ENCODE peak calls at places on chromosome 16, in ten cellular contexts. K is vagina, H is ovary, J is left ventricle myocardium inferior, C is ascending aorta, V is fibroblast of lung, F is AG04450, N is psoas muscle, B is uterus, M is tibial artery. E is an unnamed sample.

GRCh38 chr16:66365588-66365987 is 903 bp upstream of the CDH5 start:
- DNase-seq in K (no peak), H (peak; percentile 71), J (peak; percentile 69), C (no peak), V (peak; percentile 50), F (no peak), N (peak; percentile 71), B (peak; percentile 39), M (peak; percentile 79), E (no peak)

GRCh38 chr16:53220585-53220984 is 165.8 kb downstream of the CHD9 start:
- DNase-seq in K (no peak), H (no peak), J (no peak), C (no peak), V (no peak), F (no peak), N (no peak), B (no peak), M (no peak), E (no peak)

GRCh38 chr16:77675464-77676324 is 46.6 kb upstream of the NUDT7 start:
- DNase-seq in K (no peak), H (peak; percentile 60), J (peak; percentile 32), C (peak; percentile 88), V (peak; percentile 81), F (peak; percentile 57), N (peak; percentile 52), B (peak; percentile 51), M (peak; percentile 71), E (peak; percentile 20)

GRCh38 chr16:85908444-85908843 is 9.5 kb downstream of the IRF8 start:
- DNase-seq in K (no peak), H (no peak), J (no peak), C (no peak), V (no peak), F (no peak), N (no peak), B (no peak), M (no peak), E (no peak)

GRCh38 chr16:10610499-10611184 is 30.2 kb upstream of the EMP2 start:
- DNase-seq in K (no peak), H (no peak), J (no peak), C (no peak), V (no peak), F (no peak), N (no peak), B (no peak), M (no peak), E (no peak)

GRCh38 chr16:5031601-5032000 is 2.1 kb downstream of the NAGPA start:
- DNase-seq in K (no peak), H (peak; percentile 8), J (no peak), C (no peak), V (no peak), F (no peak), N (peak; percentile 27), B (no peak), M (no peak), E (no peak)

GRCh38 chr16:29745853-29746345 is at the start of gene C16orf54:
- DNase-seq in K (no peak), H (no peak), J (peak; percentile 70), C (peak; percentile 81), V (no peak), F (no peak), N (peak; percentile 80), B (peak; percentile 29), M (peak; percentile 74), E (peak; percentile 89)

GRCh38 chr16:72987480-72987901 is 60.4 kb downstream of the ZFHX3 start:
- DNase-seq in K (no peak), H (no peak), J (no peak), C (no peak), V (no peak), F (no peak), N (no peak), B (no peak), M (peak; percentile 37), E (no peak)

GRCh38 chr16:66906916-66907836 is 11.5 kb downstream of the CDH16 start:
- DNase-seq in K (no peak), H (no peak), J (no peak), C (no peak), V (no peak), F (no peak), N (peak; percentile 29), B (no peak), M (no peak), E (no peak)

GRCh38 chr16:14249291-14250032 is 178.3 kb downstream of the MRTFB start:
- DNase-seq in K (no peak), H (peak; percentile 35), J (no peak), C (no peak), V (peak; percentile 63), F (no peak), N (no peak), B (peak; percentile 48), M (no peak), E (no peak)

DNA sequence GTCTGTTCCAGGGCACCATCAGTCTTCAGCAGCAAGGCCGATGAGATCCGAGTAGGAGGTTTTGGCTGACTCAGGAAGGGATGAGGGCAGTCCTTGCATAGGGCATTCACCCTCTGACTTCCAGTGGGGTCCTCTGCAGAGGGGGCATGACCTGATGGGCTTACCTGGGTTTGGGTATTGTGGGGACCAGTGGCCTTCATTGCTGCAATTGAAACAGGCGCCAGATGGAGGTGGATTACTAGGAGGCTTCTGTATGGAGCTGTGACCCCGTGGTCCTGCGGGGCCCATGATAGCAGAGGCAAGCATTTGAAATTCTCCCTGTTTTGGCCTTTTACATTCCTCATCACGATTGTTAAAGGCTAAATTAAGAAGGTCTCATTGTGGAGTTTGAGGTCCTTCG is 2448.7 kb downstream of the TP53TG3F start:
- DNase-seq in K (no peak), H (no peak), J (no peak), C (no peak), V (no peak), F (no peak), N (no peak), B (no peak), M (no peak), E (no peak)
- H3K9me3 ChIP-seq in K (no peaks in the 10 kb centered on the region), H (no peaks in the 10 kb centered on the region), J (peaks cover 8% of the 10 kb centered on the region), C (no peaks in the 10 kb centered on the region), V (no peaks in the 10 kb centered on the region), F (peaks cover 58% of the 10 kb centered on the region), N (no peaks in the 10 kb centered on the region), B (no peaks in the 10 kb centered on the region), M (no peaks in the 10 kb centered on the region), E (no peaks in the 10 kb centered on the region)

GRCh38 chr16:60717808-60718207 is 1318.4 kb downstream of the CDH8 start:
- DNase-seq in K (no peak), H (no peak), J (no peak), C (no peak), V (no peak), F (no peak), N (no peak), B (no peak), M (no peak), E (no peak)
- H3K9me3 ChIP-seq in K (no peaks in the 10 kb centered on the region), H (no peaks in the 10 kb centered on the region), J (peaks cover 31% of the 10 kb centered on the region), C (peaks cover 4% of the 10 kb centered on the region), V (no peaks in the 10 kb centered on the region), F (peaks cover 11% of the 10 kb centered on the region), N (peaks cover 8% of the 10 kb centered on the region), B (no peaks in the 10 kb centered on the region), M (no peaks in the 10 kb centered on the region), E (peaks cover 3% of the 10 kb centered on the region)

DNA sequence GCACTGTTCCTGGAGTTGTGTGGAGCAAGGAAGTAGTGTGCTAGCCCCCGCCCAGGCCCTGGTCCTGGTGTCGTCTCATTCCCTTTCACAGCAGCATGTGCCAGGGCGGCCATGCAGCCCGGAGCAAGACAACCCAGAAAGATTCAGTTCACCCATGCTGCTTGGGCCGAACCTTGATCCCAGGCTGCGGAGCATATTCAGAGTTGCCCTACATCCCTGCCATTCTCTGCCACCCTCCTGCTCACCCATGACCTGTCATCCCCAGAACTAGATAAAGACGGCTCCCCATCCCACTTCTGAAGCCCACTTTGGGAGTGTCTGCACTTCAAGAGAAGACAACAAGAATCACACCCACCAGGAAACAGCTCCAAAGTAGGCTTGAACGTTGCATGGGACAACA is 2452.5 kb downstream of the TP53TG3F start:
- DNase-seq in K (no peak), H (no peak), J (no peak), C (no peak), V (no peak), F (no peak), N (no peak), B (no peak), M (no peak), E (no peak)
- H3K9me3 ChIP-seq in K (no peaks in the 10 kb centered on the region), H (no peaks in the 10 kb centered on the region), J (peaks cover 18% of the 10 kb centered on the region), C (peaks cover 6% of the 10 kb centered on the region), V (no peaks in the 10 kb centered on the region), F (peaks cover 46% of the 10 kb centered on the region), N (no peaks in the 10 kb centered on the region), B (no peaks in the 10 kb centered on the region), M (no peaks in the 10 kb centered on the region), E (no peaks in the 10 kb centered on the region)

GRCh38 chr16:35506898-35507194 is 2047.4 kb downstream of the TP53TG3F start:
- DNase-seq in K (no peak), H (no peak), J (no peak), C (no peak), V (no peak), F (no peak), N (no peak), B (no peak), M (no peak), E (no peak)
- H3K9me3 ChIP-seq in K (no peaks in the 10 kb centered on the region), H (peaks cover 3% of the 10 kb centered on the region), J (no peaks in the 10 kb centered on the region), C (no peaks in the 10 kb centered on the region), V (peaks cover 2% of the 10 kb centered on the region), F (peaks cover 32% of the 10 kb centered on the region), N (no peaks in the 10 kb centered on the region), B (no peaks in the 10 kb centered on the region), M (no peaks in the 10 kb centered on the region), E (no peaks in the 10 kb centered on the region)

GRCh38 chr16:82880361-82880760 is 253.6 kb downstream of the CDH13 start:
- DNase-seq in K (no peak), H (no peak), J (no peak), C (no peak), V (no peak), F (no peak), N (no peak), B (no peak), M (no peak), E (no peak)

GRCh38 chr16:82878466-82878865 is 251.7 kb downstream of the CDH13 start:
- DNase-seq in K (no peak), H (no peak), J (no peak), C (no peak), V (no peak), F (no peak), N (no peak), B (no peak), M (no peak), E (no peak)

GRCh38 chr16:82874251-82874650 is 247.5 kb downstream of the CDH13 start:
- DNase-seq in K (no peak), H (no peak), J (no peak), C (no peak), V (no peak), F (no peak), N (no peak), B (no peak), M (no peak), E (no peak)

GRCh38 chr16:82876951-82877350 is 250.2 kb downstream of the CDH13 start:
- DNase-seq in K (no peak), H (no peak), J (no peak), C (no peak), V (no peak), F (no peak), N (no peak), B (no peak), M (no peak), E (no peak)

DNA sequence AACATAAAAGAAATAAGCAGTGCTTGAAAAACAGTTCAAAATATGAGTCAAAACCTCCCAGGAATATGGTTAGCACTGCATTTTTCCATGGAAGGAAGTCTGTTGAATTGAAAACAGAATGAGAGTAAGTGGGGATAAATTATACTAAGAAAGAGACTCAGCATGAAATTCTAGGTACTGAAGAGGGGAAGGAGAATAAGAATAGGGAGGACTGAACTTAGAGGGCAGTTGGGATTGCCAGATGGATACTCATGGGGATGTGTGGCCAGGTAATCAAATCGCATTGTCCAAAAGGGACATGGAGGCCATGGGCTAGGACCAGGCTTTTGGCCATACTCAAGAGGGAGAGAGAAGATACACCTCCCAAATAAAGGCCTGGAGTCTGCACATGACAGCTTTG is 247.9 kb downstream of the CDH13 start:
- DNase-seq in K (no peak), H (no peak), J (no peak), C (no peak), V (no peak), F (no peak), N (no peak), B (no peak), M (no peak), E (no peak)
- H3K9me3 ChIP-seq in K (no peaks in the 10 kb centered on the region), H (no peaks in the 10 kb centered on the region), J (peaks cover 13% of the 10 kb centered on the region), C (peaks cover 8% of the 10 kb centered on the region), V (no peaks in the 10 kb centered on the region), F (no peaks in the 10 kb centered on the region), N (peaks cover 5% of the 10 kb centered on the region), B (no peaks in the 10 kb centered on the region), M (no peaks in the 10 kb centered on the region), E (no peaks in the 10 kb centered on the region)

E was measured in T-helper 17 cell.